ENCODE peak calls at places on chromosomes 1 and 21, in five cellular contexts. R is SK-N-SH, F is GM23248, X is OCI-LY7, L is MM.1S. G is an unnamed sample.

GRCh38 chr1:92030701-92031107 is 919 bp downstream of the EPHX4 start:
- DNase-seq in R (no peak), F (peak), X (no peak), L (no peak), G (peak)

GRCh38 chr1:1628656-1629429 is 3.1 kb upstream of the MMP23B start:
- DNase-seq in R (no peak), F (no peak), X (peak), L (no peak), G (peak)

GRCh38 chr1:153816283-153816904 is 41.2 kb downstream of the SLC27A3 start:
- DNase-seq in R (no peak), F (no peak), X (no peak), L (no peak), G (no peak)

GRCh38 chr1:221440658-221441057 is 301.2 kb downstream of the DUSP10 start:
- DNase-seq in R (no peak), F (peak), X (no peak), L (no peak), G (peak)

GRCh38 chr1:165988275-165988674 is 160.9 kb downstream of the UCK2 start:
- DNase-seq in R (no peak), F (no peak), X (no peak), L (no peak), G (no peak)

GRCh38 chr1:223136086-223136485 is 7.0 kb downstream of the TLR5 start:
- DNase-seq in R (no peak), F (no peak), X (no peak), L (no peak), G (no peak)

GRCh38 chr1:211638723-211639122 is 36.7 kb downstream of the NEK2 start:
- DNase-seq in R (no peak), F (peak), X (no peak), L (no peak), G (no peak)

GRCh38 chr1:10338047-10338446 is 60.8 kb upstream of the PGD start:
- DNase-seq in R (peak), F (peak), X (peak), L (peak), G (peak)

GRCh38 chr1:55490556-55490955 is 275.4 kb upstream of the USP24 start:
- DNase-seq in R (no peak), F (peak), X (no peak), L (no peak), G (peak)

GRCh38 chr1:56265205-56265604 is 314.2 kb downstream of the PLPP3 start:
- DNase-seq in R (no peak), F (no peak), X (no peak), L (no peak), G (no peak)

GRCh38 chr1:66323958-66324357 is 210.0 kb upstream of the SGIP1 start:
- DNase-seq in R (no peak), F (peak), X (no peak), L (no peak), G (no peak)

GRCh38 chr1:55989971-55990370 is 589.4 kb downstream of the PLPP3 start:
- DNase-seq in R (no peak), F (no peak), X (no peak), L (no peak), G (no peak)

GRCh38 chr1:237851209-237851845 is 39.4 kb downstream of the ZP4 start:
- DNase-seq in R (peak), F (peak), X (peak), L (peak), G (peak)

GRCh38 chr21:20108976-20109375 is 889.2 kb upstream of the NCAM2 start:
- DNase-seq in R (no peak), F (no peak), X (no peak), L (no peak), G (no peak)

GRCh38 chr1:3597599-3597964 is 13.7 kb downstream of the MEGF6 start:
- DNase-seq in R (no peak), F (no peak), X (peak), L (no peak), G (no peak)

GRCh38 chr1:50977575-50978143 is 7.6 kb downstream of the CDKN2C start:
- DNase-seq in R (peak), F (peak), X (peak), L (peak), G (peak)

GRCh38 chr1:247338723-247339270 is 7.1 kb upstream of the ZNF496 start:
- DNase-seq in R (no peak), F (peak), X (no peak), L (no peak), G (peak)

GRCh38 chr1:98210064-98210463 is 289.2 kb upstream of the DPYD start:
- DNase-seq in R (no peak), F (peak), X (no peak), L (no peak), G (peak)

GRCh38 chr1:175829845-175830244 is 86.5 kb upstream of the TNR start:
- DNase-seq in R (no peak), F (no peak), X (no peak), L (no peak), G (no peak)

GRCh38 chr1:77342745-77343144 is 60.9 kb downstream of the AK5 start:
- DNase-seq in R (no peak), F (no peak), X (no peak), L (no peak), G (peak)

GRCh38 chr1:23984417-23985186 is 4.5 kb upstream of the SRSF10 start:
- DNase-seq in R (peak), F (peak), X (no peak), L (no peak), G (peak)

GRCh38 chr1:56376188-56376984 is 203.0 kb downstream of the PLPP3 start:
- DNase-seq in R (peak), F (peak), X (no peak), L (no peak), G (peak)

GRCh38 chr1:21449906-21450305 is 10.0 kb downstream of the NBPF3 start:
- DNase-seq in R (no peak), F (no peak), X (no peak), L (no peak), G (no peak)

GRCh38 chr1:226351709-226352108 is 42.7 kb upstream of the LIN9 start:
- DNase-seq in R (no peak), F (no peak), X (peak), L (no peak), G (peak)

GRCh38 chr21:45098867-45099266 is 24.5 kb downstream of the ADARB1 start:
- DNase-seq in R (peak), F (peak), X (peak), L (peak), G (peak)

GRCh38 chr1:83900530-83900929 is 98.4 kb downstream of the TTLL7 start:
- DNase-seq in R (no peak), F (peak), X (no peak), L (no peak), G (peak)

GRCh38 chr1:55860816-55861519 is 645.8 kb upstream of the USP24 start:
- DNase-seq in R (peak), F (no peak), X (no peak), L (no peak), G (no peak)

GRCh38 chr1:205914730-205915129 is 28.5 kb downstream of the SLC26A9 start:
- DNase-seq in R (peak), F (no peak), X (no peak), L (no peak), G (no peak)

GRCh38 chr1:22204989-22205913 is 62.4 kb upstream of the WNT4 start:
- DNase-seq in R (no peak), F (peak), X (no peak), L (no peak), G (no peak)

GRCh38 chr1:8342325-8342724 is 24.4 kb downstream of the SLC45A1 start:
- DNase-seq in R (no peak), F (no peak), X (no peak), L (no peak), G (no peak)

GRCh38 chr1:225354906-225355305 is 72.9 kb downstream of the LBR start:
- DNase-seq in R (no peak), F (no peak), X (no peak), L (no peak), G (no peak)

GRCh38 chr1:148264374-148265276 is 112.5 kb upstream of the NBPF11 start:
- DNase-seq in R (no peak), F (peak), X (no peak), L (no peak), G (no peak)

GRCh38 chr1:226625326-226625725 is 76.8 kb downstream of the STUM start:
- DNase-seq in R (no peak), F (no peak), X (no peak), L (no peak), G (no peak)

GRCh38 chr21:18041012-18041411 is 203.6 kb upstream of the CHODL start:
- DNase-seq in R (peak), F (no peak), X (peak), L (peak), G (peak)

GRCh38 chr1:236451796-236452373 is 57.8 kb downstream of the EDARADD start:
- DNase-seq in R (peak), F (peak), X (peak), L (no peak), G (peak)

GRCh38 chr1:1426961-1427934 is 6.2 kb upstream of the ANKRD65 start:
- DNase-seq in R (peak), F (peak), X (no peak), L (no peak), G (no peak)

GRCh38 chr21:25385912-25386474 is 221.3 kb downstream of the MRPL39 start:
- DNase-seq in R (peak), F (peak), X (peak), L (peak), G (peak)

GRCh38 chr21:19122371-19122770 is 718.8 kb upstream of the TMPRSS15 start:
- DNase-seq in R (no peak), F (no peak), X (no peak), L (no peak), G (no peak)

DNA sequence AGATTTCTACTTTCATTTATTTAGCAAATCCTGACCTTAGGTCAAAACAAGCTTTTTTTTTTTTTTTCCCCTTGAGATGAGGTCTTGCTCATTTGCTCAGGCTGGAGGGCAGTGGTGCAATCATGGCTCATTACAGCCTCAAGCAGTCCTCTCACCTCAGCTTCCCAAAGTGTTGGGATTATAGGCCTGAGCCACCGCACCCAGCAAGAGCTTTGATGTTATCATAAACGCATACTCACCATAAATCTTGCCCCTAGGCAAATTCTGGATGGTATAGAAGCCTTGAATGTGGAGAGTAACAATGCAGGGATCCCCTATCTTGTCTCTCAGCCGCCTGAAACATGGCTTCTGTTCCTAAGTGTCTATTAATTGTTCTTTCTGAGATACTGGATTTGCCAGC is 24.8 kb upstream of the CLDN8 start:
- DNase-seq in R (no peak), F (no peak), X (no peak), L (no peak), G (no peak)
- H3K27ac ChIP-seq in R (no peak), F (no peak), X (no peak), L (no peak), G (no peak)

GRCh38 chr1:216807696-216808095 is 84.5 kb upstream of the ESRRG start:
- DNase-seq in R (no peak), F (peak), X (no peak), L (no peak), G (no peak)
- TF ChIP-seq EZH2phosphoT487 in R (no peak), F (no peak), X (no peak), L (no peak), G (no peak)

DNA sequence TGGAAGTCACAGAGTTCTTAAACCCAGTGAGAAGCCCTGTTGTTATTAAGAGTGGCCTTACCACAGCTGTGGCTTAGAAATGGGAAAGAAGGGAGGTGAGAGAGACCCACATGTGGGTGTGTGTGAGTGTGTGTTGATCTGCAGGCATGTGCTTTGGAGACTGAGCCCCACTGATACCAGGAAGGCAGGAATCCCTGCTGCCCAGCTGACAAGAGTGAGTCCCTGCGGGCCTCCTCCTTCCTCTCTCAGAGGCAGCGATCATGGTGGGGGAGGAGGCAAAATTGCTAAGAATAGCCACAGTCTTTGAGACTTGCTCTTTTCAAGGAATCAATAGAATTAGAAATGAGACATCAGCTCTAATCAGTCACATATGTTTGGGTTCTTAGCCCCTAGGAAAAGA is 87.0 kb upstream of the WARS2 start:
- DNase-seq in R (no peak), F (no peak), X (no peak), L (no peak), G (no peak)
- H2AFZ ChIP-seq in R (no peak), F (no peak), X (no peak), L (no peak), G (no peak)

DNA sequence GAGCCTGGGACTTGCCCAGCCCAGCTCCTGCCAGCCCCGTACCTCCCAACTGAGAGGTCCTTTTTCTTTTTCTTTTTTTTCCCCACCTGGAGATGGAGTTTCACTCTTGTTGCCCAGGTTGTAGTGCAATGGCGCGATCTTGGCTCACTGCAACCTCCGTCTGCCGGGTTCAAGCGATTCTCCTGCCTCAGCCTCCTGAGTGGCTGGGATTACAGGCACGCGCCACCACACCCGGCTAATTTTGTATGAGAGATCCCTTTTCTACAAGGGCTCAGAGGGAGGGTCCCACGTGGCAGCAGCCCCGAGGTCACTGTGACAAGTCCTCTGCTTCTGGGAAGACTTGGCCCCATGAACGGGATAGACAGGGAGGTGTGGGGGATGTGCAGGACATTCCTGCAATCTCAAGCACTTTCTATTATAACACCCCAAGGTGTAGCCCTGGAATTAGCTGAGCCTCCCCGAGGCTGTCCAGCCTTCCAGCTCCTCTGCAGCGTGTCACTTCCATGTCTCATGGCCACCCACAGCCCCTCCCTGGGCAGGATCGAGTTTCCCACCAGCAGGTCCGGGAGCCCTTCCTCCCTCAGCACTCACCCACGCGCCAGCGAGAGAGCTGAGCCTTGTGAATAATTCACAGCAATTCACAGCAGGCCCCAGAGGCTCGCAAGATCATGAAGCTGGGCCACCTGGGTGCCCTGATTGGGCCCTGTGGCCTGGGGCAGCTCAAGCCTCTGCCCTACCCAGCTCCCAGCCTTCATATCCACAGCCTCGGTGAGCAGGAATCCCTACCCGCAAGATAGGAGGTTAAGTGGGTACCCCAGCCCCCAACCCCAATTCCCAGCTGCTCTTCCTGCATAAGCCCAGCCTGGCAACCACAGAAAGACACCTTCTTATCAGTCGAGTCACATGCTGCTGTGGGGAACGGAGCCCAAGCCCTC is 22.9 kb upstream of the RNU1-4 start:
- DNase-seq in R (peak), F (peak), X (peak), L (no peak), G (peak)
- H3K27ac ChIP-seq in R (no peak), F (no peak), X (no peak), L (no peak), G (no peak)